ENCODE peak calls at places on chromosomes 7 and 10, in nine cellular contexts. One of them, this sample, is unnamed.

GRCh38 chr10:114548662-114549061 is 109.4 kb downstream of the ABLIM1 start:
- DNase-seq in SK-N-SH: peak; percentile 68
- DNase-seq in A549: peak; percentile 67
- DNase-seq in prostate gland: peak; percentile 17
- DNase-seq in upper lobe of right lung: no peak
- DNase-seq in lower lobe of right lung: no peak
- DNase-seq in endothelial cell of umbilical vein: peak; percentile 79
- DNase-seq in tibial artery: no peak
- DNase-seq in OCI-LY7: peak; percentile 43
- DNase-seq in this sample: peak; percentile 37

GRCh38 chr7:121406866-121407439 is 10.8 kb upstream of the FAM3C start:
- DNase-seq in SK-N-SH: no peak
- DNase-seq in A549: no peak
- DNase-seq in prostate gland: no peak
- DNase-seq in upper lobe of right lung: no peak
- DNase-seq in lower lobe of right lung: no peak
- DNase-seq in endothelial cell of umbilical vein: no peak
- DNase-seq in tibial artery: no peak
- DNase-seq in OCI-LY7: no peak
- DNase-seq in this sample: no peak

GRCh38 chr10:101749511-101750016 is 26.4 kb downstream of the FGF8 start:
- DNase-seq in SK-N-SH: no peak
- DNase-seq in A549: no peak
- DNase-seq in prostate gland: no peak
- DNase-seq in upper lobe of right lung: no peak
- DNase-seq in lower lobe of right lung: no peak
- DNase-seq in endothelial cell of umbilical vein: no peak
- DNase-seq in tibial artery: no peak
- DNase-seq in OCI-LY7: no peak
- DNase-seq in this sample: no peak

GRCh38 chr10:88245974-88246511 is 337.1 kb downstream of the RNLS start:
- DNase-seq in SK-N-SH: no peak
- DNase-seq in A549: no peak
- DNase-seq in prostate gland: no peak
- DNase-seq in upper lobe of right lung: no peak
- DNase-seq in lower lobe of right lung: no peak
- DNase-seq in endothelial cell of umbilical vein: peak; percentile 24
- DNase-seq in tibial artery: no peak
- DNase-seq in OCI-LY7: no peak
- DNase-seq in this sample: no peak

GRCh38 chr10:92691042-92691590 is 1.4 kb downstream of the HHEX start:
- DNase-seq in SK-N-SH: no peak
- DNase-seq in A549: no peak
- DNase-seq in prostate gland: no peak
- DNase-seq in upper lobe of right lung: no peak
- DNase-seq in lower lobe of right lung: peak; percentile 60
- DNase-seq in endothelial cell of umbilical vein: no peak
- DNase-seq in tibial artery: peak; percentile 29
- DNase-seq in OCI-LY7: no peak
- DNase-seq in this sample: no peak

GRCh38 chr7:83469076-83469475 is 179.9 kb downstream of the SEMA3E start:
- DNase-seq in SK-N-SH: no peak
- DNase-seq in A549: no peak
- DNase-seq in prostate gland: no peak
- DNase-seq in upper lobe of right lung: no peak
- DNase-seq in lower lobe of right lung: no peak
- DNase-seq in endothelial cell of umbilical vein: peak; percentile 19
- DNase-seq in tibial artery: no peak
- DNase-seq in OCI-LY7: no peak
- DNase-seq in this sample: no peak

GRCh38 chr7:76020031-76020714 is 25.8 kb upstream of the TMEM120A start:
- DNase-seq in SK-N-SH: peak; percentile 85
- DNase-seq in A549: peak; percentile 77
- DNase-seq in prostate gland: peak; percentile 62
- DNase-seq in upper lobe of right lung: peak; percentile 82
- DNase-seq in lower lobe of right lung: peak; percentile 82
- DNase-seq in endothelial cell of umbilical vein: peak; percentile 71
- DNase-seq in tibial artery: peak; percentile 69
- DNase-seq in OCI-LY7: peak; percentile 71
- DNase-seq in this sample: peak; percentile 80

GRCh38 chr10:88954458-88955083 is 2.0 kb upstream of the ACTA2 start:
- DNase-seq in SK-N-SH: no peak
- DNase-seq in A549: no peak
- DNase-seq in prostate gland: no peak
- DNase-seq in upper lobe of right lung: no peak
- DNase-seq in lower lobe of right lung: no peak
- DNase-seq in endothelial cell of umbilical vein: no peak
- DNase-seq in tibial artery: no peak
- DNase-seq in OCI-LY7: no peak
- DNase-seq in this sample: no peak

GRCh38 chr7:45000096-45001032 is at the start of gene CCM2:
- DNase-seq in SK-N-SH: peak; percentile 98
- DNase-seq in A549: no peak
- DNase-seq in prostate gland: no peak
- DNase-seq in upper lobe of right lung: peak; percentile 83
- DNase-seq in lower lobe of right lung: peak; percentile 78
- DNase-seq in endothelial cell of umbilical vein: peak; percentile 49
- DNase-seq in tibial artery: peak; percentile 37
- DNase-seq in OCI-LY7: peak; percentile 50
- DNase-seq in this sample: peak; percentile 76

GRCh38 chr7:30930621-30931020 is 19.0 kb downstream of the AQP1 start:
- DNase-seq in SK-N-SH: peak; percentile 83
- DNase-seq in A549: no peak
- DNase-seq in prostate gland: no peak
- DNase-seq in upper lobe of right lung: peak; percentile 40
- DNase-seq in lower lobe of right lung: no peak
- DNase-seq in endothelial cell of umbilical vein: no peak
- DNase-seq in tibial artery: no peak
- DNase-seq in OCI-LY7: no peak
- DNase-seq in this sample: no peak

GRCh38 chr10:92183199-92183598 is 107.7 kb downstream of the CPEB3 start:
- DNase-seq in SK-N-SH: no peak
- DNase-seq in A549: no peak
- DNase-seq in prostate gland: no peak
- DNase-seq in upper lobe of right lung: no peak
- DNase-seq in lower lobe of right lung: no peak
- DNase-seq in endothelial cell of umbilical vein: no peak
- DNase-seq in tibial artery: no peak
- DNase-seq in OCI-LY7: no peak
- DNase-seq in this sample: no peak

GRCh38 chr10:44293306-44293778 is 91.6 kb downstream of the CXCL12 start:
- DNase-seq in SK-N-SH: no peak
- DNase-seq in A549: no peak
- DNase-seq in prostate gland: no peak
- DNase-seq in upper lobe of right lung: no peak
- DNase-seq in lower lobe of right lung: no peak
- DNase-seq in endothelial cell of umbilical vein: no peak
- DNase-seq in tibial artery: no peak
- DNase-seq in OCI-LY7: no peak
- DNase-seq in this sample: no peak

GRCh38 chr7:23136216-23136615 is 30.6 kb downstream of the KLHL7 start:
- DNase-seq in SK-N-SH: no peak
- DNase-seq in A549: no peak
- DNase-seq in prostate gland: no peak
- DNase-seq in upper lobe of right lung: no peak
- DNase-seq in lower lobe of right lung: no peak
- DNase-seq in endothelial cell of umbilical vein: no peak
- DNase-seq in tibial artery: no peak
- DNase-seq in OCI-LY7: no peak
- DNase-seq in this sample: no peak

DNA sequence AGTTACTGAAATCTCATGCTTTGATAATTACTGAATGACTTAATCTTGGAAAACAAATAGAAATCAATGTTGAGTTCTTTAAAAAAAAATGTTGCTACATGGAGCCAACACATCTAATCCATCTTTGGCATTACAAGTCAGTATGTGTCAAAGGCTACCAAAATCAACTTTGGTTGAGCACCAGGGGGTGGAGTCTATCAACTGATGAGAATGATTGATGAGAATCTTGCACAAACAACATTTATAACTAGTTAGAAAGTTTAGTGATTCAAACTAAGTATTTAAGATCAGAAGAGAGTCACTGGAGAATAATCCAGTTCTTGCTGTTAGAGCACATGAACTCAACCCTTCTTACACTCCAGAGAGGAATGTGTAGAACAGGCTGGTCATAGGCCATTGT is 70.5 kb upstream of the LRRC17 start:
- DNase-seq in SK-N-SH: no peak
- DNase-seq in A549: no peak
- DNase-seq in prostate gland: no peak
- DNase-seq in upper lobe of right lung: no peak
- DNase-seq in lower lobe of right lung: no peak
- DNase-seq in endothelial cell of umbilical vein: no peak
- DNase-seq in tibial artery: no peak
- DNase-seq in OCI-LY7: no peak
- DNase-seq in this sample: no peak
- TF ChIP-seq CTCF in SK-N-SH: no peak
- TF ChIP-seq CTCF in A549: no peak
- TF ChIP-seq CTCF in prostate gland: no peak
- TF ChIP-seq CTCF in upper lobe of right lung: no peak
- TF ChIP-seq CTCF in lower lobe of right lung: no peak
- TF ChIP-seq CTCF in endothelial cell of umbilical vein: no peak
- TF ChIP-seq CTCF in tibial artery: no peak
- TF ChIP-seq CTCF in OCI-LY7: no peak
- TF ChIP-seq CTCF in this sample: no peak

GRCh38 chr7:158204453-158204852 is 383.2 kb downstream of the PTPRN2 start:
- DNase-seq in SK-N-SH: no peak
- DNase-seq in A549: no peak
- DNase-seq in prostate gland: no peak
- DNase-seq in upper lobe of right lung: no peak
- DNase-seq in lower lobe of right lung: no peak
- DNase-seq in endothelial cell of umbilical vein: no peak
- DNase-seq in tibial artery: no peak
- DNase-seq in OCI-LY7: no peak
- DNase-seq in this sample: no peak

GRCh38 chr7:158206341-158206740 is 381.3 kb downstream of the PTPRN2 start:
- DNase-seq in SK-N-SH: no peak
- DNase-seq in A549: no peak
- DNase-seq in prostate gland: no peak
- DNase-seq in upper lobe of right lung: no peak
- DNase-seq in lower lobe of right lung: no peak
- DNase-seq in endothelial cell of umbilical vein: no peak
- DNase-seq in tibial artery: no peak
- DNase-seq in OCI-LY7: no peak
- DNase-seq in this sample: no peak

GRCh38 chr7:158209435-158209834 is 378.2 kb downstream of the PTPRN2 start:
- DNase-seq in SK-N-SH: no peak
- DNase-seq in A549: no peak
- DNase-seq in prostate gland: no peak
- DNase-seq in upper lobe of right lung: no peak
- DNase-seq in lower lobe of right lung: no peak
- DNase-seq in endothelial cell of umbilical vein: no peak
- DNase-seq in tibial artery: no peak
- DNase-seq in OCI-LY7: no peak
- DNase-seq in this sample: no peak
- H3K4me1 ChIP-seq in SK-N-SH: no peaks in the 10 kb centered on the region
- H3K4me1 ChIP-seq in A549: no peaks in the 10 kb centered on the region
- H3K4me1 ChIP-seq in prostate gland: no peaks in the 10 kb centered on the region
- H3K4me1 ChIP-seq in upper lobe of right lung: no peaks in the 10 kb centered on the region
- H3K4me1 ChIP-seq in lower lobe of right lung: no peaks in the 10 kb centered on the region
- H3K4me1 ChIP-seq in endothelial cell of umbilical vein: no peaks in the 10 kb centered on the region
- H3K4me1 ChIP-seq in tibial artery: no peaks in the 10 kb centered on the region
- H3K4me1 ChIP-seq in OCI-LY7: no peaks in the 10 kb centered on the region
- H3K4me1 ChIP-seq in this sample: no peaks in the 10 kb centered on the region

DNA sequence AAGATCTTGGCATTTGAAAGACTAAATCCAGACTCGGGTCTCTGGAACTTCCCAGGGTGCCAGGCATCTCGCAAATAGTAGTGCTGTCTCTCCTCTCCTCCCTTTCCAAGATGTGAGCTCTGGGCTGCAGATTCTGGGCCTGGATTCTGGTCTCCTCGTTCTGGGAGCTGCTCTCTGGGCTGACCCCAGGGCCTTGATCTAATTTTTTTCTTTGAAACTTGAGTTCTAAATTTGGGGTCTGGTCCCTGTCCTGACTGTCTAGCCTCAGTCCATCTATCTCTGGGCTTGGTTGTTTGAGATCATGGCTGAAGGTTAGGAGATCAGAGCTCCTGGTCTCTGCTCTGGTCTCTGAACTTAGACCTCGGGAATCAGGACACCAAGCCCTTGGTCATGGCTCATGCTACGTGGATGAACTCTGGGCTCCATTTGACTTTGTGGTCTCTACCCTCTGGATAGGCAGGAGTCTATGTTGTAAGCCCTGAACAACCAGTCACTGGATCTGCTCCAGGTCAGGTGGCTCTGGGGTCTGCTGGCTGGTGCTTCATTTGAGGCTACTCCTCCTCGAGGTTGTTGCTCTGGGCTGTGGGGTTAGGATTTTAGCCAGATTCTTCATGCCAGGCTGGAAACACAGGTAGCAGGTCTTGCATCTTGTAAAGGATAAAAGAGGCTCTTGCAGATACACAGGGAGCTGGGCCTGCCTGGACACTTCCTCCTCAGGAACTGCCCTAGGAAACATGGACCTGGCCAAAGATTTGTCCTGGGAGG is 8.0 kb upstream of the MBL2 start:
- DNase-seq in SK-N-SH: no peak
- DNase-seq in A549: no peak
- DNase-seq in prostate gland: no peak
- DNase-seq in upper lobe of right lung: no peak
- DNase-seq in lower lobe of right lung: no peak
- DNase-seq in endothelial cell of umbilical vein: no peak
- DNase-seq in tibial artery: no peak
- DNase-seq in OCI-LY7: no peak
- DNase-seq in this sample: no peak
- TF ChIP-seq CTCF in SK-N-SH: no peak
- TF ChIP-seq CTCF in A549: no peak
- TF ChIP-seq CTCF in prostate gland: no peak
- TF ChIP-seq CTCF in upper lobe of right lung: no peak
- TF ChIP-seq CTCF in lower lobe of right lung: no peak
- TF ChIP-seq CTCF in endothelial cell of umbilical vein: no peak
- TF ChIP-seq CTCF in tibial artery: no peak
- TF ChIP-seq CTCF in OCI-LY7: no peak
- TF ChIP-seq CTCF in this sample: peak; percentile 10

DNA sequence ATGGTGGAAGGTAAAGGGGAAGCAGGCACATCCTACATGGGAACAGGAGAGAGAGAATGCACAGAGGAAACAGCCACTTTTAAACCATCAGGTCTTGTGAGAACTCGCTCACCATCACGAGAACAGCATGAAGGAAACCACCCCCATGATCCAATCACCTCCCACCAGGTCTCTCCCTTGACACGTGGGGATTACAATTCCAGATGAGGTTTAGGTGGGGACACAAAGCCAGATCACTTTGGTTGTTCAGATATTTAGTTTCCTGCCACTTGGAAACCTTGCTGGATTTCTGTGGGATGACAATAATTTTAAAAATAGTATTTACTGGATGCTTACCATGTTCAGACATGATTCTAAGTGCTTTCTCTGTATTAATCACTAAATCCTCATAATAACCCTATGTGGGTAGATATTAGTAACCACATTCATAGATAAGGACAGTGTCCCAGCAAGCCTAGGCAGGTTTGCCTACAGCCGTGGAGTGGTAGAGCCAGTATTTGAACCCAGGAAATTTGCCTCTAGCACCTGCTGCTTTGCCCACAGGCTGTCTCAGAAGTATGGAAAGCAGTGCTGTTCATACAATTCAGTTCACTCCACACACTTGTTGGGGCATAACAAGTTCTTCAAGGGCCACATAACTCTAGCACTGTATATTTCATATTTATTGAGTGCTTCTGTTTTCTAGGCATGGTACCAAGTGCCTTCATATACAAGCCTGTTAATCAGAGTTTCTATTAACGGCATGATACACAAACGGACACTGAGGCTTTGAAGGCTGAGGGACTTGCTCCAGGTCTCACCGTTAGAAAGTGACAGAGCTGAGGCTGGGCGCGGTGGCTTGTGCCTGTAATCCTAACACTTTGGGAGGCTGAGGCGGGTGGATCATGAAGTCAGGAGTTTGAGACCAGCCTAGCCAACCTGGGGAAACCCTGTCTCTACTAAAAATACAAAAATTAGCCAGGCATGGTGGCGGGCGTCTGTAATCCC is 8.3 kb downstream of the TLL2 start:
- DNase-seq in SK-N-SH: no peak
- DNase-seq in A549: no peak
- DNase-seq in prostate gland: no peak
- DNase-seq in upper lobe of right lung: no peak
- DNase-seq in lower lobe of right lung: no peak
- DNase-seq in endothelial cell of umbilical vein: no peak
- DNase-seq in tibial artery: no peak
- DNase-seq in OCI-LY7: no peak
- DNase-seq in this sample: no peak
- H3K4me1 ChIP-seq in SK-N-SH: peaks cover 4% of the 10 kb centered on the region
- H3K4me1 ChIP-seq in A549: no peaks in the 10 kb centered on the region
- H3K4me1 ChIP-seq in prostate gland: no peaks in the 10 kb centered on the region
- H3K4me1 ChIP-seq in upper lobe of right lung: no peaks in the 10 kb centered on the region
- H3K4me1 ChIP-seq in lower lobe of right lung: no peaks in the 10 kb centered on the region
- H3K4me1 ChIP-seq in endothelial cell of umbilical vein: no peaks in the 10 kb centered on the region
- H3K4me1 ChIP-seq in tibial artery: no peaks in the 10 kb centered on the region
- H3K4me1 ChIP-seq in OCI-LY7: no peaks in the 10 kb centered on the region
- H3K4me1 ChIP-seq in this sample: peaks cover 3% of the 10 kb centered on the region

This sample was measured in heart left ventricle.